ENCODE peak calls at places on chromosomes 6 and 20, in five cellular contexts. One of them, this sample, is unnamed.

GRCh38 chr20:6492396-6493055 is 275.0 kb upstream of the BMP2 start:
- DNase-seq in IMR-90: peak; percentile 25
- DNase-seq in HEK293T: no peak
- DNase-seq in A549: no peak
- DNase-seq in K562: no peak
- DNase-seq in this sample: no peak

GRCh38 chr6:81752969-81753708 is 658 bp upstream of the TENT5A start:
- DNase-seq in IMR-90: peak; percentile 89
- DNase-seq in HEK293T: peak; percentile 68
- DNase-seq in A549: peak; percentile 75
- DNase-seq in K562: peak; percentile 87
- DNase-seq in this sample: no peak

GRCh38 chr20:7799872-7800271 is 140.4 kb downstream of the HAO1 start:
- DNase-seq in IMR-90: no peak
- DNase-seq in HEK293T: no peak
- DNase-seq in A549: no peak
- DNase-seq in K562: no peak
- DNase-seq in this sample: no peak

GRCh38 chr6:7144810-7145209 is 37.0 kb downstream of the RREB1 start:
- DNase-seq in IMR-90: no peak
- DNase-seq in HEK293T: no peak
- DNase-seq in A549: no peak
- DNase-seq in K562: peak; percentile 39
- DNase-seq in this sample: no peak

GRCh38 chr20:52103469-52103910 is 88.1 kb downstream of the ZFP64 start:
- DNase-seq in IMR-90: peak; percentile 20
- DNase-seq in HEK293T: no peak
- DNase-seq in A549: no peak
- DNase-seq in K562: peak; percentile 14
- DNase-seq in this sample: no peak

GRCh38 chr6:163780993-163781392 is 366.5 kb downstream of the QKI start:
- DNase-seq in IMR-90: peak; percentile 11
- DNase-seq in HEK293T: no peak
- DNase-seq in A549: no peak
- DNase-seq in K562: no peak
- DNase-seq in this sample: no peak

GRCh38 chr6:83138118-83138722 is 54.8 kb downstream of the PGM3 start:
- DNase-seq in IMR-90: no peak
- DNase-seq in HEK293T: no peak
- DNase-seq in A549: no peak
- DNase-seq in K562: no peak
- DNase-seq in this sample: no peak

GRCh38 chr6:69820018-69820417 is 23.2 kb upstream of the LMBRD1 start:
- DNase-seq in IMR-90: no peak
- DNase-seq in HEK293T: no peak
- DNase-seq in A549: no peak
- DNase-seq in K562: no peak
- DNase-seq in this sample: no peak

GRCh38 chr20:21513881-21514540 is at the start of gene NKX2-2:
- DNase-seq in IMR-90: no peak
- DNase-seq in HEK293T: peak; percentile 48
- DNase-seq in A549: no peak
- DNase-seq in K562: no peak
- DNase-seq in this sample: no peak

GRCh38 chr6:157867155-157867559 is 44.1 kb downstream of the SNX9 start:
- DNase-seq in IMR-90: peak; percentile 67
- DNase-seq in HEK293T: no peak
- DNase-seq in A549: no peak
- DNase-seq in K562: peak; percentile 75
- DNase-seq in this sample: no peak

GRCh38 chr20:6277661-6278060 is 154.8 kb upstream of the FERMT1 start:
- DNase-seq in IMR-90: no peak
- DNase-seq in HEK293T: no peak
- DNase-seq in A549: no peak
- DNase-seq in K562: no peak
- DNase-seq in this sample: no peak

GRCh38 chr6:81145506-81145905 is 607.0 kb downstream of the TENT5A start:
- DNase-seq in IMR-90: no peak
- DNase-seq in HEK293T: no peak
- DNase-seq in A549: no peak
- DNase-seq in K562: no peak
- DNase-seq in this sample: no peak

GRCh38 chr20:2330090-2330695 is 34.4 kb downstream of the TGM3 start:
- DNase-seq in IMR-90: no peak
- DNase-seq in HEK293T: no peak
- DNase-seq in A549: no peak
- DNase-seq in K562: no peak
- DNase-seq in this sample: no peak

GRCh38 chr6:12293234-12293930 is 3.2 kb downstream of the EDN1 start:
- DNase-seq in IMR-90: no peak
- DNase-seq in HEK293T: no peak
- DNase-seq in A549: no peak
- DNase-seq in K562: no peak
- DNase-seq in this sample: no peak

GRCh38 chr20:42179768-42180167 is 561.6 kb upstream of the CHD6 start:
- DNase-seq in IMR-90: no peak
- DNase-seq in HEK293T: no peak
- DNase-seq in A549: peak; percentile 8
- DNase-seq in K562: peak; percentile 37
- DNase-seq in this sample: no peak

GRCh38 chr6:1619666-1620503 is 10.2 kb downstream of the FOXC1 start:
- DNase-seq in IMR-90: no peak
- DNase-seq in HEK293T: no peak
- DNase-seq in A549: no peak
- DNase-seq in K562: no peak
- DNase-seq in this sample: no peak

GRCh38 chr20:47665221-47665991 is 119.9 kb downstream of the SULF2 start:
- DNase-seq in IMR-90: no peak
- DNase-seq in HEK293T: no peak
- DNase-seq in A549: no peak
- DNase-seq in K562: no peak
- DNase-seq in this sample: no peak

GRCh38 chr20:11921326-11921725 is 3.6 kb downstream of the BTBD3 start:
- DNase-seq in IMR-90: no peak
- DNase-seq in HEK293T: no peak
- DNase-seq in A549: no peak
- DNase-seq in K562: no peak
- DNase-seq in this sample: no peak

GRCh38 chr20:34579191-34579661 is 20.7 kb downstream of the MAP1LC3A start:
- DNase-seq in IMR-90: peak; percentile 82
- DNase-seq in HEK293T: no peak
- DNase-seq in A549: peak; percentile 69
- DNase-seq in K562: peak; percentile 17
- DNase-seq in this sample: no peak

GRCh38 chr6:64996301-64996700 is 710.7 kb downstream of the EYS start:
- DNase-seq in IMR-90: no peak
- DNase-seq in HEK293T: no peak
- DNase-seq in A549: no peak
- DNase-seq in K562: no peak
- DNase-seq in this sample: no peak

GRCh38 chr6:129490551-129491245 is 219.3 kb downstream of the ARHGAP18 start:
- DNase-seq in IMR-90: peak; percentile 98
- DNase-seq in HEK293T: no peak
- DNase-seq in A549: peak; percentile 78
- DNase-seq in K562: peak; percentile 62
- DNase-seq in this sample: peak; percentile 68

GRCh38 chr6:22222469-22222868 is 74.4 kb downstream of the PRL start:
- DNase-seq in IMR-90: no peak
- DNase-seq in HEK293T: no peak
- DNase-seq in A549: no peak
- DNase-seq in K562: no peak
- DNase-seq in this sample: no peak

GRCh38 chr6:5782783-5783567 is 223.8 kb downstream of the NRN1 start:
- DNase-seq in IMR-90: peak; percentile 22
- DNase-seq in HEK293T: no peak
- DNase-seq in A549: no peak
- DNase-seq in K562: no peak
- DNase-seq in this sample: no peak

GRCh38 chr20:40283689-40284088 is 405.3 kb downstream of the MAFB start:
- DNase-seq in IMR-90: no peak
- DNase-seq in HEK293T: no peak
- DNase-seq in A549: no peak
- DNase-seq in K562: no peak
- DNase-seq in this sample: no peak

GRCh38 chr20:57844626-57845596 is 135.1 kb upstream of the PMEPA1 start:
- DNase-seq in IMR-90: no peak
- DNase-seq in HEK293T: no peak
- DNase-seq in A549: no peak
- DNase-seq in K562: no peak
- DNase-seq in this sample: no peak

GRCh38 chr6:168217880-168218537 is 101.6 kb downstream of the DACT2 start:
- DNase-seq in IMR-90: no peak
- DNase-seq in HEK293T: no peak
- DNase-seq in A549: no peak
- DNase-seq in K562: no peak
- DNase-seq in this sample: no peak

GRCh38 chr6:128491041-128491642 is 29.3 kb downstream of the PTPRK start:
- DNase-seq in IMR-90: no peak
- DNase-seq in HEK293T: no peak
- DNase-seq in A549: no peak
- DNase-seq in K562: no peak
- DNase-seq in this sample: no peak

GRCh38 chr20:14715400-14715799 is 378.0 kb upstream of the FLRT3 start:
- DNase-seq in IMR-90: no peak
- DNase-seq in HEK293T: no peak
- DNase-seq in A549: no peak
- DNase-seq in K562: no peak
- DNase-seq in this sample: no peak

GRCh38 chr6:166595061-166595780 is 8.7 kb upstream of the RAMACL start:
- DNase-seq in IMR-90: peak; percentile 92
- DNase-seq in HEK293T: no peak
- DNase-seq in A549: no peak
- DNase-seq in K562: no peak
- DNase-seq in this sample: no peak

GRCh38 chr6:130395164-130395563 is 29.3 kb downstream of the TMEM200A start:
- DNase-seq in IMR-90: no peak
- DNase-seq in HEK293T: no peak
- DNase-seq in A549: no peak
- DNase-seq in K562: no peak
- DNase-seq in this sample: no peak

GRCh38 chr20:17202668-17203067 is 24.2 kb upstream of the PCSK2 start:
- DNase-seq in IMR-90: no peak
- DNase-seq in HEK293T: peak; percentile 23
- DNase-seq in A549: no peak
- DNase-seq in K562: no peak
- DNase-seq in this sample: no peak

GRCh38 chr6:16344756-16345155 is 106.4 kb downstream of the GMPR start:
- DNase-seq in IMR-90: peak; percentile 79
- DNase-seq in HEK293T: no peak
- DNase-seq in A549: no peak
- DNase-seq in K562: no peak
- DNase-seq in this sample: no peak

GRCh38 chr6:16731503-16732018 is 29.7 kb downstream of the ATXN1 start:
- DNase-seq in IMR-90: no peak
- DNase-seq in HEK293T: no peak
- DNase-seq in A549: no peak
- DNase-seq in K562: no peak
- DNase-seq in this sample: peak; percentile 61

GRCh38 chr20:43961116-43961515 is 46.5 kb downstream of the TOX2 start:
- DNase-seq in IMR-90: no peak
- DNase-seq in HEK293T: no peak
- DNase-seq in A549: no peak
- DNase-seq in K562: no peak
- DNase-seq in this sample: no peak

GRCh38 chr20:43963233-43963632 is 48.6 kb downstream of the TOX2 start:
- DNase-seq in IMR-90: peak; percentile 36
- DNase-seq in HEK293T: no peak
- DNase-seq in A549: no peak
- DNase-seq in K562: no peak
- DNase-seq in this sample: no peak

GRCh38 chr20:43961541-43962471 is 47.2 kb downstream of the TOX2 start:
- DNase-seq in IMR-90: no peak
- DNase-seq in HEK293T: no peak
- DNase-seq in A549: no peak
- DNase-seq in K562: no peak
- DNase-seq in this sample: no peak

GRCh38 chr20:43962518-43962917 is 47.9 kb downstream of the TOX2 start:
- DNase-seq in IMR-90: no peak
- DNase-seq in HEK293T: no peak
- DNase-seq in A549: no peak
- DNase-seq in K562: no peak
- DNase-seq in this sample: no peak

GRCh38 chr20:43963872-43964791 is 49.5 kb downstream of the TOX2 start:
- DNase-seq in IMR-90: peak; percentile 49
- DNase-seq in HEK293T: no peak
- DNase-seq in A549: no peak
- DNase-seq in K562: no peak
- DNase-seq in this sample: no peak
- TF ChIP-seq BHLHE40 in IMR-90: no peak
- TF ChIP-seq BHLHE40 in HEK293T: no peak
- TF ChIP-seq BHLHE40 in A549: no peak
- TF ChIP-seq BHLHE40 in K562: no peak
- TF ChIP-seq BHLHE40 in this sample: no peak

GRCh38 chr6:138044458-138044857 is 62.8 kb downstream of the PERP start:
- DNase-seq in IMR-90: peak; percentile 17
- DNase-seq in HEK293T: no peak
- DNase-seq in A549: no peak
- DNase-seq in K562: no peak
- DNase-seq in this sample: no peak
- TF ChIP-seq BHLHE40 in IMR-90: no peak
- TF ChIP-seq BHLHE40 in HEK293T: no peak
- TF ChIP-seq BHLHE40 in A549: no peak
- TF ChIP-seq BHLHE40 in K562: no peak
- TF ChIP-seq BHLHE40 in this sample: no peak

DNA sequence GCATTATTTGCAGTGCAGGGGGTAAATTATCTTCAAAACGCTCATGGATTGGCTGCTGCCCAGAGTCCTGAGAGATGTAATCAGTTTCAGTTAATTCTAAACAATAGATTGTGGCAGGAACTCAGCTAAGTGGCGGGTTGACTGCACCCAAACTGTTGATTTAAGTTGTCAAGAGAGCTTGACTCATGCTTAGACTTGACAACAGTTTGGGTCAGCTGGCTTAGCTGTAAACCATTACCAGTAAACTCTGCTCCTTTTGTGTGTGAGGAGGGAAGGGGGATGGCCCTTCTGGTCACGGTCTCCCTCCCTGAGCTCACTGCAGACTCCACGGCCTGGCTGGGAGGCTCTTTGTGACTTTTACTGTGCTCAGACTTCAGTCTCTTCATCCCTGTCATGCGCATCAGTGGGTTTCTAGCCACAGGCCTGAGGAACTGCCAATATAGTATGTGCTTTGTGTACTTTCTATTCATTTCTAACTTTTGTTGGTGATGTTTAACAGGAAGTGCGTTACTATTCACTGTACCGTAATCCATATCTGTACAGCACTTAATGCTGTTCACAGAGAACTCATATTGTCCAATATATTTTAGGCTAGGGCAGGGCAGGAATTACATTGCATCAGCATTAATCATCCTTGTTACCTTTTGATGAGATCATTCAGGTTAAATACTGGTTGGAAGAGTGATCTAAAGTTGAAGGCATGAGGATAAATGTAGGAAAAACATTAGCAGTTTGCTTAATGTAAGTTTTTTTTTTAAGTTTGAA is 488.3 kb downstream of the CDKAL1 start:
- DNase-seq in IMR-90: peak; percentile 82
- DNase-seq in HEK293T: peak; percentile 21
- DNase-seq in A549: no peak
- DNase-seq in K562: peak; percentile 12
- DNase-seq in this sample: peak; percentile 90
- TF ChIP-seq BHLHE40 in IMR-90: peak; percentile 53
- TF ChIP-seq BHLHE40 in HEK293T: no peak
- TF ChIP-seq BHLHE40 in A549: no peak
- TF ChIP-seq BHLHE40 in K562: no peak
- TF ChIP-seq BHLHE40 in this sample: peak; percentile 82

GRCh38 chr6:160036790-160037206 is 67.9 kb downstream of the IGF2R start:
- DNase-seq in IMR-90: peak; percentile 87
- DNase-seq in HEK293T: no peak
- DNase-seq in A549: no peak
- DNase-seq in K562: no peak
- DNase-seq in this sample: no peak
- TF ChIP-seq BHLHE40 in IMR-90: no peak
- TF ChIP-seq BHLHE40 in HEK293T: no peak
- TF ChIP-seq BHLHE40 in A549: no peak
- TF ChIP-seq BHLHE40 in K562: no peak
- TF ChIP-seq BHLHE40 in this sample: no peak

This sample was measured in GM12878.